ENCODE peak calls at places on chromosomes 12 and 14, in eight cellular contexts. V is K562; T is CD8-positive, alpha-beta memory T cell; R is AG04450; Y is BE2C; S is stomach; B is Panc1; P is CD8-positive, alpha-beta T cell. X is an unnamed sample. For H3K9me3, the result is how much of the 10 kb centered on the place peaks cover.

GRCh38 chr14:64303471-64303917 is 9.3 kb upstream of the ESR2 start:
- DNase-seq in V (peak), T (no peak), R (no peak), Y (no peak), S (no peak), B (peak), P (no peak), X (peak)

GRCh38 chr12:98058838-98059237 is 456.6 kb upstream of the TMPO start:
- DNase-seq in V (no peak), T (no peak), R (no peak), Y (no peak), S (no peak), B (no peak), P (no peak), X (no peak)

GRCh38 chr12:100959481-100959880 is 164.9 kb downstream of the ANO4 start:
- DNase-seq in V (no peak), T (no peak), R (peak), Y (no peak), S (no peak), B (no peak), P (no peak), X (peak)

GRCh38 chr14:74946659-74947281 is 8.6 kb downstream of the PGF start:
- DNase-seq in V (peak), T (no peak), R (no peak), Y (peak), S (no peak), B (no peak), P (no peak), X (peak)

GRCh38 chr12:62291888-62292760 is 31.9 kb downstream of the USP15 start:
- DNase-seq in V (no peak), T (no peak), R (no peak), Y (peak), S (no peak), B (no peak), P (no peak), X (peak)

GRCh38 chr12:104910196-104910840 is 47.8 kb downstream of the SLC41A2 start:
- DNase-seq in V (no peak), T (no peak), R (no peak), Y (no peak), S (no peak), B (no peak), P (no peak), X (peak)

GRCh38 chr12:96886998-96887677 is 19.9 kb upstream of the NEDD1 start:
- DNase-seq in V (no peak), T (no peak), R (peak), Y (no peak), S (peak), B (no peak), P (no peak), X (peak)

GRCh38 chr14:69501362-69501964 is 16.9 kb downstream of the PLEKHD1 start:
- DNase-seq in V (no peak), T (no peak), R (no peak), Y (no peak), S (no peak), B (no peak), P (no peak), X (no peak)

GRCh38 chr12:49637401-49637800 is 14.0 kb downstream of the PRPF40B start:
- DNase-seq in V (no peak), T (no peak), R (no peak), Y (peak), S (no peak), B (no peak), P (no peak), X (no peak)

GRCh38 chr12:91219511-91219910 is 36.9 kb upstream of the DCN start:
- DNase-seq in V (no peak), T (no peak), R (no peak), Y (no peak), S (no peak), B (no peak), P (no peak), X (peak)

GRCh38 chr12:25065035-25065434 is 116.1 kb upstream of the BCAT1 start:
- DNase-seq in V (no peak), T (no peak), R (no peak), Y (no peak), S (no peak), B (no peak), P (no peak), X (no peak)

GRCh38 chr14:45082420-45082819 is 1.5 kb upstream of the PRPF39 start:
- DNase-seq in V (no peak), T (no peak), R (no peak), Y (no peak), S (no peak), B (no peak), P (no peak), X (no peak)

GRCh38 chr12:25236190-25236589 is 14.5 kb downstream of the KRAS start:
- DNase-seq in V (no peak), T (no peak), R (no peak), Y (no peak), S (no peak), B (no peak), P (no peak), X (no peak)

GRCh38 chr14:65957631-65958205 is 528.5 kb upstream of the CCDC196 start:
- DNase-seq in V (no peak), T (no peak), R (no peak), Y (no peak), S (no peak), B (no peak), P (no peak), X (no peak)

GRCh38 chr12:102300824-102301461 is 103.3 kb upstream of the PMCH start:
- DNase-seq in V (peak), T (no peak), R (no peak), Y (no peak), S (no peak), B (peak), P (no peak), X (peak)

GRCh38 chr12:89151536-89151935 is 200.8 kb downstream of the DUSP6 start:
- DNase-seq in V (no peak), T (no peak), R (no peak), Y (no peak), S (no peak), B (no peak), P (no peak), X (no peak)

GRCh38 chr14:37585971-37586759 is 8.9 kb downstream of the FOXA1 start:
- DNase-seq in V (no peak), T (no peak), R (no peak), Y (no peak), S (no peak), B (no peak), P (no peak), X (no peak)

GRCh38 chr14:24162083-24162482 is 1.0 kb downstream of the IRF9 start:
- DNase-seq in V (no peak), T (no peak), R (no peak), Y (no peak), S (no peak), B (no peak), P (no peak), X (peak)

GRCh38 chr12:128940090-128940888 is 87.0 kb downstream of the GLT1D1 start:
- DNase-seq in V (no peak), T (no peak), R (no peak), Y (no peak), S (no peak), B (no peak), P (no peak), X (no peak)

GRCh38 chr14:101254805-101255764 is 306.2 kb upstream of the DIO3 start:
- DNase-seq in V (no peak), T (no peak), R (no peak), Y (no peak), S (no peak), B (no peak), P (no peak), X (peak)

GRCh38 chr12:11630046-11630706 is 19.3 kb upstream of the ETV6 start:
- DNase-seq in V (no peak), T (no peak), R (no peak), Y (peak), S (peak), B (no peak), P (no peak), X (peak)

GRCh38 chr12:67989184-67989965 is at the start of gene IFNG-AS1:
- DNase-seq in V (no peak), T (peak), R (no peak), Y (no peak), S (no peak), B (no peak), P (no peak), X (no peak)

GRCh38 chr14:95561001-95561412 is 26.2 kb downstream of the GLRX5 start:
- DNase-seq in V (peak), T (peak), R (peak), Y (peak), S (peak), B (peak), P (peak), X (peak)

GRCh38 chr14:22689186-22689585 is 45.0 kb upstream of the OR6J1 start:
- DNase-seq in V (no peak), T (no peak), R (peak), Y (no peak), S (no peak), B (peak), P (no peak), X (no peak)

GRCh38 chr12:286531-287300 is 24.1 kb upstream of the SLC6A13 start:
- DNase-seq in V (no peak), T (no peak), R (no peak), Y (no peak), S (no peak), B (no peak), P (no peak), X (no peak)

GRCh38 chr14:59582845-59583509 is 6.4 kb upstream of the CCDC175 start:
- DNase-seq in V (peak), T (no peak), R (no peak), Y (no peak), S (no peak), B (no peak), P (no peak), X (no peak)

GRCh38 chr14:23061995-23062394 is 4.7 kb upstream of the CDH24 start:
- DNase-seq in V (no peak), T (no peak), R (peak), Y (no peak), S (peak), B (peak), P (no peak), X (no peak)

DNA sequence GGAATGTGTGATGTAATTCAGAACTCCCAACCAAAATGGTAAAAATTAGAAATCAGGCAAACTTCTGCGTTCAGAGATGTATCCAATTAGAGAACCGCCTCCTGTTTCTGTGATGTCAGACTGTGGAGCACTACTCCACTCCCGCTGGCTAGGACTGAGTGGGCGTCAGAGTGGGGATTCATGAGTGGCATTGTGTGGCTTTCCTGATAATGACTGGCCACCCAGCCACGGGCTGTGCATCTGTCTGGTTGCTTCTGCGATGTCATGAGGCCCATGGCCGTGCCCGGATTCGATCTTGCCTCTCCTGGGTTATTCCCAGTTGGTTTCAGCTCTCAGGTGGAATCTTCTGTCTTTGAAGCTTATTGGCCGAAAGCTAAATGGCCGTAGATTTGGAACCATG is 87.1 kb upstream of the KCNA1 start:
- DNase-seq in V (no peak), T (no peak), R (no peak), Y (no peak), S (no peak), B (no peak), P (no peak), X (no peak)
- H3K9me3 ChIP-seq in V (under half), T (under half), R (under half), Y (under half), S (under half), B (under half), P (under half), X (under half)

DNA sequence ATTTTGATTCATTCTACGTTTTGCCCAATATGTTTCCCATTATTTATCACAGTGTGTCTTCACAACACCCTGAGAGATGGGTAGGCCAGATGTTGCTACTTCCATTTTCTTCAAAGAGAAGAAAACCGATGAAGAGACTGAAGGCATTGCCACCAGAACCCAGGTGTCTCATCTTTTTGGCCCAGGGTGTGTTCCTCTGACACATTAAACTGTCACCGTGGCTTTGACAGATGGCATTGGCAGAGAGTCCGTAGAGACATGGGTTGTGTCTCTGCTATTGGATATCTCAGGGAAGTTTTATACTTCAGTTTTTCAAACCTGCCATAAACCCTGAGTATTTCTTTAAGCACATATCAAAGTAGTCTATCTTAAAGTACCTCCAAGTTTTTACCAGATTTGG is 11.3 kb upstream of the NUDT4 start:
- DNase-seq in V (no peak), T (no peak), R (no peak), Y (no peak), S (no peak), B (no peak), P (no peak), X (no peak)
- H3K9me3 ChIP-seq in V (under half), T (under half), R (under half), Y (under half), S (under half), B (under half), P (under half), X (under half)

GRCh38 chr14:29421156-29421728 is 506.4 kb downstream of the PRKD1 start:
- DNase-seq in V (no peak), T (no peak), R (no peak), Y (no peak), S (no peak), B (no peak), P (no peak), X (no peak)

DNA sequence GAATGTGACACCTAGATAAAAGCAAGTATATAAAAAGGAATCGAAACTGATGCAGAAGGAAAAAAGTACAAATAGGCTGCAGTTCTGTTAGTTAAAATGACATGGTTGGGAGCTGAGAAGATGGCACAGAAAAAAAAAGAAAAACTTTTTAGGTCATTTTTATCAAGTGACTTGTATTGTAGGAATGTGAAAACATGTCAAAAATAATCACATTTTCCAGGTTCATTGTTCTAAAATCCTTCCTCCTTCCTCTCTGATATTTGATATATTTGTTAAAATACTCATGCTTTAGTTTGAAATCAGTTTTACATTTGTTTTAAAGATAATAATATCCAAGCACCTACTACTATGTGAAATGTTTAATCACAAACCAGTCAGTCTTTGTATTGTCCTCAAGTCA is 507.9 kb downstream of the PRKD1 start:
- DNase-seq in V (no peak), T (no peak), R (no peak), Y (no peak), S (no peak), B (no peak), P (no peak), X (no peak)
- H3K9me3 ChIP-seq in V (under half), T (under half), R (under half), Y (under half), S (under half), B (under half), P (under half), X (under half)

DNA sequence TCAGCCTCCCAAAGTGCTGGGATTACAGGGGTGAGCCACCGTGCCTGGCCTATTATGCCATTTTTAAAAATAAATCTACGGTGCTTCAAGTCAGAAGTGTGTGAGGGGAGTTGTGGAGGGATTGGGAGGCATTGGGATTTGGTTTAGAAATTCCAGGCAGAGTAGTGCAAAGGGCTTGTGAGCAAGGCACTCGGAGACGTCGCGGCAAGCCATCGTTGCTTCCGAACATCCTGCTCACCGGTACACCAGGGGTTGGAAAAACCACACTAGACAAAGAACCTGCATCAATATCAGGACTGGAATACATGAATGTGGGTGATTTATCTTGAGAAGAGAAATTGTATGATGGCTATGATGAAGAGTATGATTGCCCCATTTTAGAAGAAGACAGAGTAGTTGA is 227.0 kb downstream of the ALG10 start:
- DNase-seq in V (no peak), T (no peak), R (no peak), Y (no peak), S (no peak), B (no peak), P (no peak), X (no peak)
- H3K9me3 ChIP-seq in V (under half), T (under half), R (under half), Y (under half), S (under half), B (under half), P (under half), X (under half)

GRCh38 chr14:32809255-32809654 is 129.4 kb upstream of the NPAS3 start:
- DNase-seq in V (no peak), T (no peak), R (no peak), Y (no peak), S (no peak), B (no peak), P (no peak), X (no peak)

GRCh38 chr14:32808574-32809098 is 130.0 kb upstream of the NPAS3 start:
- DNase-seq in V (no peak), T (no peak), R (no peak), Y (no peak), S (no peak), B (no peak), P (no peak), X (no peak)

GRCh38 chr14:32802295-32802694 is 136.4 kb upstream of the NPAS3 start:
- DNase-seq in V (no peak), T (no peak), R (no peak), Y (no peak), S (no peak), B (no peak), P (no peak), X (no peak)

GRCh38 chr14:32800320-32800719 is 138.4 kb upstream of the NPAS3 start:
- DNase-seq in V (no peak), T (no peak), R (no peak), Y (no peak), S (no peak), B (no peak), P (no peak), X (no peak)

DNA sequence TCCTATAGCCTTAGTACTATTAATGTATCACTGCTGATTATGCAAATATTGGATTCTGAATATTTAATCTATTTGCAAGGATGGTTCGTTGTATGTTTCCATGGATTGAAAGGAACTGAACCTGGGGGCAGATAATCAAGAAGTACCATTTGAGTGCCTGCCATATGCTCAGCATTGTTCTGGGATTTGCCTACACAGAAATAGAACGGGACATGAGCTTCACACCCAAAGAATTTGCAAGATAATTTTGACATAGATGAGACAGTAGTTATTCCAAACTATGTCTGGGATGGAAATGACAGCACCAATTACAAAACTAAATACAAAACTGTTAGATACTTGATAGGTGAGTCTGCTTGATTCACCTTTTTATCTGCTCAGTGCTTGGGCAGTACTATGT is 132.7 kb upstream of the NPAS3 start:
- DNase-seq in V (no peak), T (no peak), R (no peak), Y (no peak), S (no peak), B (no peak), P (no peak), X (no peak)
- H3K9me3 ChIP-seq in V (under half), T (under half), R (under half), Y (under half), S (under half), B (under half), P (under half), X (under half)

GRCh38 chr12:34292736-34293625 is 270.7 kb downstream of the ALG10 start:
- DNase-seq in V (peak), T (no peak), R (no peak), Y (no peak), S (no peak), B (peak), P (no peak), X (no peak)
- H3K9me3 ChIP-seq in V (under half), T (under half), R (half or more), Y (under half), S (half or more), B (under half), P (under half), X (under half)

X was measured in cardiac muscle cell.